ENCODE peak calls at places on chromosomes 5 and 9, in seven cellular contexts. One of them, this sample, is unnamed.

GRCh38 chr5:136042665-136043121 is 13.9 kb downstream of the TGFBI start:
- DNase-seq in MCF 10A: no peak
- DNase-seq in activated CD4-positive, CD25-positive, alpha-beta regulatory T cell treated with anti-CD3 and anti-CD28 coated beads, Interleukin-2, amount 50 U/mL, for 72 hours: no peak
- DNase-seq in AG04449: no peak
- DNase-seq in NCI-H1048: no peak
- DNase-seq in ureter: no peak
- DNase-seq in stimulated activated CD8-positive, alpha-beta memory T cell treated with anti-CD3 and anti-CD28 coated beads, Interleukin-4, amount 100 ng/mL, for 48 hours: no peak
- DNase-seq in this sample: no peak

GRCh38 chr9:3271157-3271556 is 254.6 kb downstream of the RFX3 start:
- DNase-seq in MCF 10A: no peak
- DNase-seq in activated CD4-positive, CD25-positive, alpha-beta regulatory T cell treated with anti-CD3 and anti-CD28 coated beads, Interleukin-2, amount 50 U/mL, for 72 hours: no peak
- DNase-seq in AG04449: no peak
- DNase-seq in NCI-H1048: no peak
- DNase-seq in ureter: no peak
- DNase-seq in stimulated activated CD8-positive, alpha-beta memory T cell treated with anti-CD3 and anti-CD28 coated beads, Interleukin-4, amount 100 ng/mL, for 48 hours: no peak
- DNase-seq in this sample: no peak

GRCh38 chr9:38694676-38695075 is 25.3 kb downstream of the FAM240B start:
- DNase-seq in MCF 10A: no peak
- DNase-seq in activated CD4-positive, CD25-positive, alpha-beta regulatory T cell treated with anti-CD3 and anti-CD28 coated beads, Interleukin-2, amount 50 U/mL, for 72 hours: no peak
- DNase-seq in AG04449: no peak
- DNase-seq in NCI-H1048: no peak
- DNase-seq in ureter: no peak
- DNase-seq in stimulated activated CD8-positive, alpha-beta memory T cell treated with anti-CD3 and anti-CD28 coated beads, Interleukin-4, amount 100 ng/mL, for 48 hours: no peak
- DNase-seq in this sample: no peak

GRCh38 chr9:76221423-76221822 is 172.8 kb downstream of the RFK start:
- DNase-seq in MCF 10A: no peak
- DNase-seq in activated CD4-positive, CD25-positive, alpha-beta regulatory T cell treated with anti-CD3 and anti-CD28 coated beads, Interleukin-2, amount 50 U/mL, for 72 hours: no peak
- DNase-seq in AG04449: no peak
- DNase-seq in NCI-H1048: no peak
- DNase-seq in ureter: no peak
- DNase-seq in stimulated activated CD8-positive, alpha-beta memory T cell treated with anti-CD3 and anti-CD28 coated beads, Interleukin-4, amount 100 ng/mL, for 48 hours: no peak
- DNase-seq in this sample: no peak

GRCh38 chr5:59358497-59358896 is 535.0 kb downstream of the PDE4D start:
- DNase-seq in MCF 10A: no peak
- DNase-seq in activated CD4-positive, CD25-positive, alpha-beta regulatory T cell treated with anti-CD3 and anti-CD28 coated beads, Interleukin-2, amount 50 U/mL, for 72 hours: no peak
- DNase-seq in AG04449: no peak
- DNase-seq in NCI-H1048: no peak
- DNase-seq in ureter: no peak
- DNase-seq in stimulated activated CD8-positive, alpha-beta memory T cell treated with anti-CD3 and anti-CD28 coated beads, Interleukin-4, amount 100 ng/mL, for 48 hours: no peak
- DNase-seq in this sample: peak

GRCh38 chr5:52657231-52657645 is 130.5 kb upstream of the ITGA1 start:
- DNase-seq in MCF 10A: peak
- DNase-seq in activated CD4-positive, CD25-positive, alpha-beta regulatory T cell treated with anti-CD3 and anti-CD28 coated beads, Interleukin-2, amount 50 U/mL, for 72 hours: no peak
- DNase-seq in AG04449: no peak
- DNase-seq in NCI-H1048: peak
- DNase-seq in ureter: no peak
- DNase-seq in stimulated activated CD8-positive, alpha-beta memory T cell treated with anti-CD3 and anti-CD28 coated beads, Interleukin-4, amount 100 ng/mL, for 48 hours: no peak
- DNase-seq in this sample: no peak

GRCh38 chr5:134103998-134104612 is 10.4 kb upstream of the TCF7 start:
- DNase-seq in MCF 10A: no peak
- DNase-seq in activated CD4-positive, CD25-positive, alpha-beta regulatory T cell treated with anti-CD3 and anti-CD28 coated beads, Interleukin-2, amount 50 U/mL, for 72 hours: no peak
- DNase-seq in AG04449: no peak
- DNase-seq in NCI-H1048: no peak
- DNase-seq in ureter: no peak
- DNase-seq in stimulated activated CD8-positive, alpha-beta memory T cell treated with anti-CD3 and anti-CD28 coated beads, Interleukin-4, amount 100 ng/mL, for 48 hours: peak
- DNase-seq in this sample: no peak

GRCh38 chr5:35438288-35438687 is 179.4 kb upstream of the SPEF2 start:
- DNase-seq in MCF 10A: no peak
- DNase-seq in activated CD4-positive, CD25-positive, alpha-beta regulatory T cell treated with anti-CD3 and anti-CD28 coated beads, Interleukin-2, amount 50 U/mL, for 72 hours: no peak
- DNase-seq in AG04449: no peak
- DNase-seq in NCI-H1048: no peak
- DNase-seq in ureter: no peak
- DNase-seq in stimulated activated CD8-positive, alpha-beta memory T cell treated with anti-CD3 and anti-CD28 coated beads, Interleukin-4, amount 100 ng/mL, for 48 hours: no peak
- DNase-seq in this sample: no peak

GRCh38 chr9:113164536-113165300 is 13.9 kb downstream of the SLC31A2 start:
- DNase-seq in MCF 10A: no peak
- DNase-seq in activated CD4-positive, CD25-positive, alpha-beta regulatory T cell treated with anti-CD3 and anti-CD28 coated beads, Interleukin-2, amount 50 U/mL, for 72 hours: no peak
- DNase-seq in AG04449: no peak
- DNase-seq in NCI-H1048: no peak
- DNase-seq in ureter: no peak
- DNase-seq in stimulated activated CD8-positive, alpha-beta memory T cell treated with anti-CD3 and anti-CD28 coated beads, Interleukin-4, amount 100 ng/mL, for 48 hours: no peak
- DNase-seq in this sample: peak

GRCh38 chr9:138067594-138068367 is 190.2 kb downstream of the CACNA1B start:
- DNase-seq in MCF 10A: no peak
- DNase-seq in activated CD4-positive, CD25-positive, alpha-beta regulatory T cell treated with anti-CD3 and anti-CD28 coated beads, Interleukin-2, amount 50 U/mL, for 72 hours: no peak
- DNase-seq in AG04449: no peak
- DNase-seq in NCI-H1048: no peak
- DNase-seq in ureter: no peak
- DNase-seq in stimulated activated CD8-positive, alpha-beta memory T cell treated with anti-CD3 and anti-CD28 coated beads, Interleukin-4, amount 100 ng/mL, for 48 hours: peak
- DNase-seq in this sample: no peak

GRCh38 chr9:86637515-86637914 is 283.3 kb upstream of the TUT7 start:
- DNase-seq in MCF 10A: peak
- DNase-seq in activated CD4-positive, CD25-positive, alpha-beta regulatory T cell treated with anti-CD3 and anti-CD28 coated beads, Interleukin-2, amount 50 U/mL, for 72 hours: no peak
- DNase-seq in AG04449: no peak
- DNase-seq in NCI-H1048: no peak
- DNase-seq in ureter: no peak
- DNase-seq in stimulated activated CD8-positive, alpha-beta memory T cell treated with anti-CD3 and anti-CD28 coated beads, Interleukin-4, amount 100 ng/mL, for 48 hours: peak
- DNase-seq in this sample: no peak

GRCh38 chr9:14533867-14534650 is 159.2 kb downstream of the ZDHHC21 start:
- DNase-seq in MCF 10A: no peak
- DNase-seq in activated CD4-positive, CD25-positive, alpha-beta regulatory T cell treated with anti-CD3 and anti-CD28 coated beads, Interleukin-2, amount 50 U/mL, for 72 hours: no peak
- DNase-seq in AG04449: no peak
- DNase-seq in NCI-H1048: no peak
- DNase-seq in ureter: no peak
- DNase-seq in stimulated activated CD8-positive, alpha-beta memory T cell treated with anti-CD3 and anti-CD28 coated beads, Interleukin-4, amount 100 ng/mL, for 48 hours: no peak
- DNase-seq in this sample: no peak

GRCh38 chr5:134430001-134430569 is 18.4 kb upstream of the CDKN2AIPNL start:
- DNase-seq in MCF 10A: no peak
- DNase-seq in activated CD4-positive, CD25-positive, alpha-beta regulatory T cell treated with anti-CD3 and anti-CD28 coated beads, Interleukin-2, amount 50 U/mL, for 72 hours: no peak
- DNase-seq in AG04449: no peak
- DNase-seq in NCI-H1048: no peak
- DNase-seq in ureter: no peak
- DNase-seq in stimulated activated CD8-positive, alpha-beta memory T cell treated with anti-CD3 and anti-CD28 coated beads, Interleukin-4, amount 100 ng/mL, for 48 hours: no peak
- DNase-seq in this sample: no peak

This sample was measured in gastrocnemius medialis.